ENCODE peak calls at places on chromosome 14, in four cellular contexts. One of them, this sample, is unnamed. For H3K9me3, the result is how much of the 10 kb centered on the place peaks cover.

GRCh38 chr14:100103261-100104005 is 38.2 kb downstream of the EVL start:
- DNase-seq in cardiac muscle cell: no peak
- DNase-seq in aorta: no peak
- DNase-seq in psoas muscle: no peak
- DNase-seq in this sample: no peak

GRCh38 chr14:50769893-50770500 is 61.0 kb downstream of the NIN start:
- DNase-seq in cardiac muscle cell: no peak
- DNase-seq in aorta: peak
- DNase-seq in psoas muscle: no peak
- DNase-seq in this sample: no peak

GRCh38 chr14:67765192-67765834 is 51.1 kb downstream of the ZFYVE26 start:
- DNase-seq in cardiac muscle cell: no peak
- DNase-seq in aorta: no peak
- DNase-seq in psoas muscle: no peak
- DNase-seq in this sample: no peak

GRCh38 chr14:67943947-67944346 is 124.4 kb downstream of the RAD51B start:
- DNase-seq in cardiac muscle cell: peak
- DNase-seq in aorta: peak
- DNase-seq in psoas muscle: no peak
- DNase-seq in this sample: no peak

GRCh38 chr14:89237923-89238529 is 179.0 kb downstream of the FOXN3 start:
- DNase-seq in cardiac muscle cell: no peak
- DNase-seq in aorta: no peak
- DNase-seq in psoas muscle: no peak
- DNase-seq in this sample: no peak

GRCh38 chr14:48323655-48324054 is 648.2 kb upstream of the MDGA2 start:
- DNase-seq in cardiac muscle cell: no peak
- DNase-seq in aorta: no peak
- DNase-seq in psoas muscle: no peak
- DNase-seq in this sample: no peak

GRCh38 chr14:92540472-92541048 is 27.0 kb downstream of the RIN3 start:
- DNase-seq in cardiac muscle cell: no peak
- DNase-seq in aorta: peak
- DNase-seq in psoas muscle: peak
- DNase-seq in this sample: no peak

GRCh38 chr14:92503756-92504491 is 9.7 kb upstream of the RIN3 start:
- DNase-seq in cardiac muscle cell: peak
- DNase-seq in aorta: peak
- DNase-seq in psoas muscle: peak
- DNase-seq in this sample: no peak

GRCh38 chr14:63229330-63230059 is 25.3 kb downstream of the RHOJ start:
- DNase-seq in cardiac muscle cell: no peak
- DNase-seq in aorta: no peak
- DNase-seq in psoas muscle: no peak
- DNase-seq in this sample: no peak

GRCh38 chr14:62015945-62016344 is 253.7 kb downstream of the SNAPC1 start:
- DNase-seq in cardiac muscle cell: no peak
- DNase-seq in aorta: no peak
- DNase-seq in psoas muscle: no peak
- DNase-seq in this sample: no peak

GRCh38 chr14:62162998-62163589 is 400.9 kb downstream of the SNAPC1 start:
- DNase-seq in cardiac muscle cell: peak
- DNase-seq in aorta: no peak
- DNase-seq in psoas muscle: no peak
- DNase-seq in this sample: no peak

DNA sequence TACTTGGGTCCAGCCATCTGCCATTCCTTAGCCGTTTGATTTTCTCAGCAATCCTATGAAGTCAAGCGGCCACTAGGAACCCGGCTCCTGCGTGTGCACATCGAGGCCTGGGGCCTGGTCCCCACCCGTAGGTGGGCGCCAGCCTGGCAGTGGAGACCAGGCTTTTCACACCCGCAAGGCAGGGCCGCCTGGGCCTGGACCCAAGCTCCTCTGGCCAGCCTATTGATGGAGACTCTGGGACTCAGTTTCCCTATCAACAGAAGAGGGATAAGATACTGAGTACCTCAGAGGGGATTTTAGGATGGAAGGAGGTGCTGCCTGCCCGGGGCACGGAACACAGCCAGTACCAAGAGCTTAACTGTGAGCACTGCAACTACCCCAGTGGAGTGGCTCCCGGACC is 104.3 kb upstream of the C14orf180 start:
- DNase-seq in cardiac muscle cell: no peak
- DNase-seq in aorta: no peak
- DNase-seq in psoas muscle: no peak
- DNase-seq in this sample: no peak
- H3K9me3 ChIP-seq in cardiac muscle cell: under half
- H3K9me3 ChIP-seq in aorta: under half
- H3K9me3 ChIP-seq in psoas muscle: under half
- H3K9me3 ChIP-seq in this sample: under half

DNA sequence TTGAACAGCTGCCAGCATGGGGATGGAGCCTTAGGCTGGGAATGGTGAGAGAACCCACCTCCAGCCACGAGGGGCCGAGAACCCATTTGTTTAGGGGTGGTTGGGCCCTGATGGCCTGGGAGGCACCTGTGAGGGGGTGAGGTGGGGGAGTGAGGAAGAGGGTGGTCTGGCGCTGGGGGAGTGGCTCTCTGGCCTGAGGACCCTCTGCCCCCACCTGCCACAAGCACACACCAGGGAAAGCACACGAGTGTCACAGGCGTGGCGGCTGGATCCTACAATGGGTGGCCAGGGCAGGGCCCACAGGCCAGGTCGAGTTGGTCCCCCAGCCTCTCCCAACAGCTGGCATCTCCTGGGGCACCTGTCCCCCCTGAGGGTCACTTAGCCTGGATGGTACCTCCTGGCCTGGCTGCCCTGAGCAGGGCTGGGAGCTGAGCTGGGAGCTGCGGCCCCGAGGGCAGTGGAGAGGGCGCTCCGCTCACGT is 340.5 kb downstream of the TMEM121 start:
- DNase-seq in cardiac muscle cell: no peak
- DNase-seq in aorta: peak
- DNase-seq in psoas muscle: no peak
- DNase-seq in this sample: no peak
- H3K9me3 ChIP-seq in cardiac muscle cell: under half
- H3K9me3 ChIP-seq in aorta: under half
- H3K9me3 ChIP-seq in psoas muscle: under half
- H3K9me3 ChIP-seq in this sample: under half

DNA sequence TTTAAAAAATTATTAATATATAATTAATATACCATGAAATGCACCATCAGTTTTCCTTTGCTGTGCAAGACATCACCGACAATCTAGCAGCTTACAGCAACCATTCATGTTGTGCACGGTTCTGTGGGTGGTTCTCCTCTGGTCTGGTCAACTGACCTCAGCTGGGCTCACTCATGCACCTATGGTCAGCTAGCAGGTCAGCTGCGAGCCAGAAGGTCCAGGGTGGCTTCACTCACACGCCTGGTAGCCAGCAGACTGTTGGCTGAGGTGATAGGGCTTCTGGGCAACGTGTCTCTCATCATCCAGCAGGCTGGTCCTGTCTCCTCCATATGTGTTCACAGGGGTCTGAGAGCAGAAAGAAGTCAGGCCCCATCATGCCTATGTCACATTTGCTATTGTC is 210.4 kb downstream of the KIF26A start:
- DNase-seq in cardiac muscle cell: no peak
- DNase-seq in aorta: no peak
- DNase-seq in psoas muscle: no peak
- DNase-seq in this sample: no peak
- H3K9me3 ChIP-seq in cardiac muscle cell: under half
- H3K9me3 ChIP-seq in aorta: under half
- H3K9me3 ChIP-seq in psoas muscle: under half
- H3K9me3 ChIP-seq in this sample: under half

GRCh38 chr14:30131698-30132097 is 204.1 kb upstream of the PRKD1 start:
- DNase-seq in cardiac muscle cell: no peak
- DNase-seq in aorta: no peak
- DNase-seq in psoas muscle: no peak
- DNase-seq in this sample: no peak
- H3K9me3 ChIP-seq in cardiac muscle cell: under half
- H3K9me3 ChIP-seq in aorta: under half
- H3K9me3 ChIP-seq in psoas muscle: under half
- H3K9me3 ChIP-seq in this sample: under half

GRCh38 chr14:106802413-106803364 is 1276.3 kb downstream of the TMEM121 start:
- DNase-seq in cardiac muscle cell: no peak
- DNase-seq in aorta: no peak
- DNase-seq in psoas muscle: no peak
- DNase-seq in this sample: no peak
- H3K9me3 ChIP-seq in cardiac muscle cell: under half
- H3K9me3 ChIP-seq in aorta: under half
- H3K9me3 ChIP-seq in psoas muscle: under half
- H3K9me3 ChIP-seq in this sample: under half

DNA sequence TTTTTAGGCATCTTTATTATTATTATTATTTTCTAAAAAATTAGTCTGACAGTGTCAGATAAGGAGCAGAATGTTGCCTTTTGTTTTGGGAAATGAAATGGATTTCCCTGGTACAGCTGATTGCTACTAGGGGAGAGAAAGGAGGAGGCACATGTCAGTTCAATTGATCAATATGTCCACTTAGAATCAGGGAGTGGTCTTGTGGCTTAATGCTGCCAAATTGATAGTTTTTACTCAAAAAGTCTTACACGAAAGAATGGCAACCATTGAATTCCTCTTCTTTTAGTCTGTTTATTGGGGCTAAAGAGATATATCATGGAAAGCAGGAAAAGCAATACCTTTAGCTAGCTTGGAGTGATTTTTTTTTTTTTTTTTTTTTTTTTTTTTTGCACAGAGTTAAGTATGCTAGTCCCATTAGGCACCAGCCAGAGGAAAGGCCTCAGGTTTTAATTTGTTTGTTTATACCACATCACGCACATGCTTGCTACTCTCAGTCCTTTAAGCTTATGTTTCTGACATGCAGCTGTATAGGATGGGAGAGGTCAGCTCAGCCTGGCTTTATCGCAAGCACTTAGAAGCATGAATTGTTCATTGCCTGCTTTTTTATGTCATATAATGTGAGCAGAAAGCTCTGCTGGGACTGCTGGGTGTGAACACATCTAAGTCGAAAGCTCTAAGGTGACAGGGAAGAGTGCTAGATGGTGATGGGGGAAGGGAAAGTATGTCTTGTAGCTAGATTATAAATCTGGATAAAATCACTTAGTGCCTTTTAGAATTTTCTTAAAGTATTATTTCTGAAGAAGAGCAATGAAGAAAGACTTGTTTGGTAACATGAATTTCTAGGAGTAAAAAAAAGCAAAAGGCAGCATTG is 1.5 kb downstream of the AKAP6 start:
- DNase-seq in cardiac muscle cell: peak
- DNase-seq in aorta: no peak
- DNase-seq in psoas muscle: no peak
- DNase-seq in this sample: no peak
- H3K9me3 ChIP-seq in cardiac muscle cell: under half
- H3K9me3 ChIP-seq in aorta: under half
- H3K9me3 ChIP-seq in psoas muscle: under half
- H3K9me3 ChIP-seq in this sample: under half

DNA sequence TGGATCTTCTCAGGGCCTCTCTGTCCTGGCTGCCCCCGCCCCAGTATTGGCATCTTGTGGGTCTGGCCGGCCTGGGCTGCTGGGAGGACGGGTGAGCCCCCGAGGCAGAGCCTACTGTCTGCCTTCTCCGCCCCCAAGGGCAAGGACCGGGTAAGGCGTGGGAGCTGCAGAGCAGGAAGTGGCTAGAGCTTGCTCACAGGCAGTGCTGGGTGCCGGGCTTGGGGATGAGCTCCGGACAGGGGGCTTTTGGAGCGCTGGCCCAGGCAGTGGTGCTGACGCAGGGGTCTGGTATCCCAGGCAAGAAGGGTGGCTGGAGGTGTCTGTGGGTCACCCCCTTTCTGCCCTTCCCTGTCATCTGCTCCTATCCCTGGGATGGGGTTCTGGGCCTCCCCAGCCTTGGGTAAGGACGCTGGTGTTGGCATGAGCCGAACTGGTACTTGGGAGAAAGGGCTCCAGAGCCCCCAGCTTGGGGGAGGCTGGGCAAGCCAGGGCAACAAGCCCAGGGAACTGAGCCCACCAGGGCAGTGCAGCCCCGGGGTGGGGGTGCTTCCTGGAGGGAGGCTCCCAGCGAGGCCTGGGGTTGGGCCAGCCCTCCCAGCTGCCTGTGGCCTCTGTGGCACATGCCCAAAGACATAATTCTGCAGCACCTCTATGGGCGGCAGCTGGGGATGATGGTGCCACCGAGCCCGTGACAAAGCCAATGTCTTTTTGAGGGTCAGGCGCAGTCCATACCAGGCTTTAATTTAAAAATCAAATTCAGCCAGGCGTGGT is 126.3 kb downstream of the KIF26A start:
- DNase-seq in cardiac muscle cell: no peak
- DNase-seq in aorta: no peak
- DNase-seq in psoas muscle: no peak
- DNase-seq in this sample: no peak
- H3K9me3 ChIP-seq in cardiac muscle cell: under half
- H3K9me3 ChIP-seq in aorta: under half
- H3K9me3 ChIP-seq in psoas muscle: under half
- H3K9me3 ChIP-seq in this sample: under half

DNA sequence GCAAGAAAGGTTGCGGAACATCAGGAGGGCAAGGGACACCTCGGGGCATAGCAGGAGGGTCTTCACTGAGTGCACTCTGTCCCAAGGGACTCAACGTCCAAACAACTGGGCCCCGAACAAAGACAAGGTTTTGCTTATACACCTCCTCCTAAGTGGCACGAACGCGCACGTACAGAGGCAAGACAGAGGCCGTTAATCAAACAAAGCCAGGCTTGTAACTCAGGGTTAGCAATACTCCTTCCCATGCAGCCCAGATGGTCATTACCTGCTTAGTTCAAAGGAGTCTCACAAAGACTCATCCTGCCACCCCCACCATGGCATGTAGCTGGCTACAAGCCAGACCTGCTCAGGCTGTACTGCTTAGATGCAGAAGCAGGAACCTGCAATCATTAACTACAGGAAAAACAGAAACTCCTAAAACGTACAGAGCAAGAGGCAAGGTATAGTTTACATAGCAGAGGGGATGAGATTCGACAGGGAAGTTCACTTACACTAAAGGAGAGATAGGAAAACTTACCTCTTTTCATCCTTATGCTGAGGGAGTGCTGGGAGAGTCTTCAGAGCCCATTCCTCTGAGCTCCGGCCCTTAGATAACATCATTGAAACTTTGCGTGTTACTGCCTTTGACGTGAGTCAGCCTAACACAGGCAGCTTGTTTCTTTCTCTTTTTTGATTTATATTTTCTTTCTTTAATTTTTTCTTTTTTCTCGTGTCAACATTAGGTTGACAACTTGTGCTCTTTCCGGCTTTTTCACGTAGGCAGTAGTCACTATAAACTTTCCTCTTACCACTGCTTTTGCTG is 1319.1 kb downstream of the TMEM121 start:
- DNase-seq in cardiac muscle cell: no peak
- DNase-seq in aorta: no peak
- DNase-seq in psoas muscle: no peak
- DNase-seq in this sample: no peak
- H3K9me3 ChIP-seq in cardiac muscle cell: under half
- H3K9me3 ChIP-seq in aorta: under half
- H3K9me3 ChIP-seq in psoas muscle: under half
- H3K9me3 ChIP-seq in this sample: under half

GRCh38 chr14:34174973-34175372 is 224.1 kb upstream of the EGLN3 start:
- DNase-seq in cardiac muscle cell: no peak
- DNase-seq in aorta: no peak
- DNase-seq in psoas muscle: no peak
- DNase-seq in this sample: no peak
- H3K9me3 ChIP-seq in cardiac muscle cell: under half
- H3K9me3 ChIP-seq in aorta: under half
- H3K9me3 ChIP-seq in psoas muscle: under half
- H3K9me3 ChIP-seq in this sample: under half

This sample was measured in T-helper 17 cell.